ENCODE peak calls at places on chromosomes 16 and 17, in four cellular contexts. H is spleen; Y is adrenal gland; J is CD4-positive, alpha-beta memory T cell. E is an unnamed sample. For H3K9me3, the result is how much of the 10 kb centered on the place peaks cover.

GRCh38 chr16:5895137-5895536 is 797.5 kb upstream of the EEF2KMT start:
- DNase-seq in H (no peak), Y (no peak), J (no peak), E (no peak)

GRCh38 chr17:47254403-47254943 is 846 bp downstream of the ITGB3 start:
- DNase-seq in H (no peak), Y (no peak), J (no peak), E (no peak)

GRCh38 chr17:36847293-36847645 is 90.0 kb upstream of the LHX1 start:
- DNase-seq in H (no peak), Y (no peak), J (no peak), E (no peak)

GRCh38 chr16:21684199-21684598 is 20.4 kb downstream of the OTOA start:
- DNase-seq in H (no peak), Y (peak), J (no peak), E (no peak)

GRCh38 chr17:4381690-4382671 is 15.5 kb upstream of the UBE2G1 start:
- DNase-seq in H (peak), Y (no peak), J (no peak), E (peak)

GRCh38 chr17:34301986-34302385 is 16.4 kb downstream of the CCL11 start:
- DNase-seq in H (no peak), Y (no peak), J (no peak), E (no peak)

GRCh38 chr17:17669081-17669850 is 12.0 kb upstream of the RAI1 start:
- DNase-seq in H (no peak), Y (no peak), J (no peak), E (no peak)

GRCh38 chr17:79952265-79952877 is 83.3 kb downstream of the TBC1D16 start:
- DNase-seq in H (no peak), Y (no peak), J (no peak), E (no peak)

GRCh38 chr17:15944720-15945492 is at the start of gene ADORA2B:
- DNase-seq in H (peak), Y (peak), J (no peak), E (peak)

GRCh38 chr17:79255926-79256325 is 181.3 kb downstream of the ENGASE start:
- DNase-seq in H (no peak), Y (no peak), J (no peak), E (no peak)

GRCh38 chr17:8441690-8442089 is 6.0 kb downstream of the NDEL1 start:
- DNase-seq in H (no peak), Y (no peak), J (no peak), E (no peak)

GRCh38 chr16:11151156-11151904 is 104.7 kb downstream of the SOCS1 start:
- DNase-seq in H (peak), Y (no peak), J (no peak), E (no peak)

GRCh38 chr17:45226620-45227019 is 4.9 kb downstream of the FMNL1 start:
- DNase-seq in H (no peak), Y (no peak), J (no peak), E (no peak)

GRCh38 chr16:84673561-84673960 is 25.2 kb downstream of the KLHL36 start:
- DNase-seq in H (no peak), Y (no peak), J (no peak), E (no peak)

GRCh38 chr16:67269766-67270165 is 9.6 kb upstream of the PLEKHG4 start:
- DNase-seq in H (no peak), Y (no peak), J (no peak), E (no peak)

GRCh38 chr16:57091990-57092785 is at the start of gene CPNE2:
- DNase-seq in H (peak), Y (peak), J (no peak), E (no peak)

GRCh38 chr16:27691717-27692116 is 141.8 kb downstream of the KATNIP start:
- DNase-seq in H (no peak), Y (no peak), J (no peak), E (no peak)

GRCh38 chr17:63446218-63446980 is at the start of gene CYB561:
- DNase-seq in H (peak), Y (peak), J (peak), E (peak)

GRCh38 chr16:78122774-78123315 is 23.4 kb downstream of the WWOX start:
- DNase-seq in H (no peak), Y (peak), J (no peak), E (peak)

GRCh38 chr16:87828071-87828971 is 41.0 kb downstream of the SLC7A5 start:
- DNase-seq in H (no peak), Y (no peak), J (peak), E (no peak)

GRCh38 chr17:72812823-72813222 is 279.7 kb downstream of the SLC39A11 start:
- DNase-seq in H (no peak), Y (no peak), J (no peak), E (no peak)

GRCh38 chr17:22506231-22506630 is 813.9 kb downstream of the KCNJ18 start:
- DNase-seq in H (no peak), Y (no peak), J (no peak), E (no peak)
- H3K9me3 ChIP-seq in H (half or more), Y (under half), J (under half), E (under half)

GRCh38 chr16:3375680-3376079 is 20.0 kb downstream of the OR2C1 start:
- DNase-seq in H (no peak), Y (no peak), J (no peak), E (no peak)
- H3K9me3 ChIP-seq in H (under half), Y (under half), J (under half), E (under half)

GRCh38 chr17:22464041-22464440 is 771.7 kb downstream of the KCNJ18 start:
- DNase-seq in H (no peak), Y (no peak), J (no peak), E (no peak)

GRCh38 chr17:22463110-22463850 is 771.0 kb downstream of the KCNJ18 start:
- DNase-seq in H (no peak), Y (no peak), J (no peak), E (no peak)

GRCh38 chr17:22461460-22462145 is 769.3 kb downstream of the KCNJ18 start:
- DNase-seq in H (no peak), Y (no peak), J (no peak), E (no peak)

GRCh38 chr17:22460461-22461063 is 768.2 kb downstream of the KCNJ18 start:
- DNase-seq in H (no peak), Y (no peak), J (no peak), E (no peak)

GRCh38 chr17:22462461-22462860 is 770.1 kb downstream of the KCNJ18 start:
- DNase-seq in H (no peak), Y (no peak), J (no peak), E (no peak)
- H3K9me3 ChIP-seq in H (half or more), Y (under half), J (under half), E (under half)

DNA sequence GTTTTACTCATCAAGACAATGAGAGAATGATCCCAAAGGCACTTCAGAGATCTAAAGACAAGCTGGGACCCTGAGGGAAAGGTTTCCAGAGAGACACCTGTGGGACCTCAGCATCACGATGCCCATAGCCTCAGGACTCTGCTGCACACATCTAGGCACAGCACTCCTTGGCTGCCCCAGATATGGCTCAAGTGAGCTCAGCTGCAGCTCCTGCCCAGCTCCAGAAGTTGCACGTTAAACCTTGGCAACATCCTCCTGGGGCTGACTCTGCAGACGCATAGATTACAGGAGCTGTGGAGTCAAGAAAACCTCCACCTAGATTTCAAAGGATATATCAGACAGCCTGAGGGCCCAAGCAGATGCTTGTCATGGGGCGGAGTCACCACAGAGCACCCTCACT is 582.1 kb downstream of the CDH11 start:
- DNase-seq in H (no peak), Y (no peak), J (no peak), E (no peak)
- H3K9me3 ChIP-seq in H (under half), Y (under half), J (under half), E (under half)